ENCODE peak calls at places on chromosomes 16 and 17, in four cellular contexts. V is amniotic epithelial cell, D is H7, O is Kasumi-1. Q is an unnamed sample.

GRCh38 chr17:31418773-31419350 is 27.4 kb downstream of the RAB11FIP4 start:
- DNase-seq in V (no peak), D (no peak), O (no peak), Q (no peak)

GRCh38 chr17:6090253-6090652 is 20.1 kb downstream of the WSCD1 start:
- DNase-seq in V (no peak), D (no peak), O (no peak), Q (no peak)

GRCh38 chr16:87185313-87185712 is 131.9 kb downstream of the C16orf95 start:
- DNase-seq in V (no peak), D (peak), O (no peak), Q (no peak)

GRCh38 chr16:10036951-10037350 is 145.3 kb downstream of the GRIN2A start:
- DNase-seq in V (no peak), D (no peak), O (no peak), Q (no peak)

GRCh38 chr16:25210758-25211157 is 6.0 kb upstream of the AQP8 start:
- DNase-seq in V (peak), D (no peak), O (peak), Q (no peak)

GRCh38 chr17:17237026-17237799 is at the start of gene FLCN:
- DNase-seq in V (peak), D (peak), O (peak), Q (peak)

GRCh38 chr16:71350821-71351557 is 7.5 kb upstream of the CALB2 start:
- DNase-seq in V (no peak), D (no peak), O (no peak), Q (no peak)

GRCh38 chr17:58335061-58335731 is 6.6 kb upstream of the TSPOAP1 start:
- DNase-seq in V (no peak), D (no peak), O (no peak), Q (no peak)

GRCh38 chr16:77677129-77677528 is 45.2 kb upstream of the NUDT7 start:
- DNase-seq in V (peak), D (no peak), O (no peak), Q (no peak)

GRCh38 chr17:5381542-5381941 is 37.9 kb downstream of the NUP88 start:
- DNase-seq in V (peak), D (no peak), O (no peak), Q (no peak)

GRCh38 chr16:71311553-71312158 is 22.5 kb upstream of the CMTR2 start:
- DNase-seq in V (no peak), D (peak), O (peak), Q (peak)

GRCh38 chr17:74280093-74280513 is 6.1 kb downstream of the DNAI2 start:
- DNase-seq in V (no peak), D (no peak), O (no peak), Q (no peak)

GRCh38 chr16:31199430-31200041 is 3.0 kb downstream of the PYCARD start:
- DNase-seq in V (no peak), D (no peak), O (no peak), Q (no peak)

GRCh38 chr16:57946181-57946801 is 24.6 kb downstream of the CNGB1 start:
- DNase-seq in V (no peak), D (no peak), O (no peak), Q (no peak)

GRCh38 chr17:61467416-61468262 is 15.4 kb downstream of the TBX4 start:
- DNase-seq in V (peak), D (peak), O (peak), Q (peak)

GRCh38 chr16:56257666-56258359 is 66.5 kb downstream of the GNAO1 start:
- DNase-seq in V (no peak), D (no peak), O (no peak), Q (no peak)

GRCh38 chr17:27573971-27574525 is 56.9 kb upstream of the LGALS9 start:
- DNase-seq in V (peak), D (no peak), O (no peak), Q (no peak)

GRCh38 chr16:995087-995486 is 13.5 kb downstream of the SOX8 start:
- DNase-seq in V (peak), D (no peak), O (no peak), Q (no peak)

GRCh38 chr16:64478258-64478906 is 643.5 kb downstream of the CDH11 start:
- DNase-seq in V (peak), D (no peak), O (no peak), Q (no peak)

GRCh38 chr16:85522842-85523601 is 90.1 kb upstream of the GSE1 start:
- DNase-seq in V (no peak), D (peak), O (no peak), Q (no peak)

GRCh38 chr16:70481929-70482536 is 27.6 kb downstream of the FCSK start:
- DNase-seq in V (no peak), D (no peak), O (no peak), Q (no peak)

GRCh38 chr17:28882154-28882895 is 15.2 kb downstream of the FLOT2 start:
- DNase-seq in V (no peak), D (no peak), O (no peak), Q (no peak)

GRCh38 chr16:30637952-30638351 is 12.8 kb upstream of the PRR14 start:
- DNase-seq in V (peak), D (peak), O (peak), Q (peak)

GRCh38 chr17:57892820-57893595 is 43.2 kb upstream of the MRPS23 start:
- DNase-seq in V (peak), D (peak), O (peak), Q (peak)

GRCh38 chr17:39920218-39921210 is 2.1 kb upstream of the GSDMB start:
- DNase-seq in V (no peak), D (peak), O (no peak), Q (no peak)

GRCh38 chr17:43932357-43932756 is 9.9 kb downstream of the PPY start:
- DNase-seq in V (no peak), D (no peak), O (no peak), Q (no peak)

GRCh38 chr16:57240872-57241271 is 4.2 kb upstream of the ARL2BP start:
- DNase-seq in V (no peak), D (no peak), O (peak), Q (peak)

GRCh38 chr16:9297437-9298113 is 206.1 kb downstream of the HAPSTR1 start:
- DNase-seq in V (no peak), D (peak), O (no peak), Q (no peak)

GRCh38 chr17:55086635-55087058 is 118.1 kb downstream of the STXBP4 start:
- DNase-seq in V (peak), D (no peak), O (peak), Q (peak)

GRCh38 chr17:29707212-29707571 is 84.5 kb upstream of the CORO6 start:
- DNase-seq in V (no peak), D (no peak), O (no peak), Q (no peak)

GRCh38 chr16:57810197-57811024 is 8.1 kb upstream of the KIFC3 start:
- DNase-seq in V (peak), D (peak), O (peak), Q (peak)

GRCh38 chr16:49652441-49653175 is 203.3 kb downstream of the ZNF423 start:
- DNase-seq in V (no peak), D (no peak), O (no peak), Q (no peak)

GRCh38 chr16:49860593-49860992 is 4.7 kb upstream of the ZNF423 start:
- DNase-seq in V (no peak), D (no peak), O (no peak), Q (no peak)

GRCh38 chr16:1093284-1094123 is 2.5 kb downstream of the C1QTNF8 start:
- DNase-seq in V (no peak), D (no peak), O (no peak), Q (no peak)

GRCh38 chr16:67104061-67104460 is 5.7 kb upstream of the PHAF1 start:
- DNase-seq in V (peak), D (peak), O (peak), Q (no peak)

GRCh38 chr17:48814504-48814903 is 2.5 kb downstream of the TTLL6 start:
- DNase-seq in V (peak), D (peak), O (peak), Q (peak)

GRCh38 chr17:27352481-27353460 is 58.9 kb downstream of the WSB1 start:
- DNase-seq in V (no peak), D (peak), O (no peak), Q (no peak)

Q was measured in AML-193.